ENCODE peak calls at places on chromosome 3, in four cellular contexts. M is kidney epithelial cell, H is fibroblast of lung, G is LNCaP clone FGC. K is an unnamed sample.

GRCh38 chr3:38084019-38084968 is 45.3 kb downstream of the DLEC1 start:
- DNase-seq in G (no peak), M (no peak), H (peak; percentile 23), K (no peak)

GRCh38 chr3:4575413-4575812 is 82.3 kb downstream of the ITPR1 start:
- DNase-seq in M (no peak), H (peak; percentile 78), G (no peak), K (no peak)

GRCh38 chr3:37123292-37123691 is 51.1 kb downstream of the LRRFIP2 start:
- DNase-seq in G (no peak), M (no peak), H (no peak), K (no peak)

GRCh38 chr3:98657429-98657828 is 64.0 kb upstream of the CPOX start:
- DNase-seq in G (no peak), M (no peak), H (no peak), K (no peak)

GRCh38 chr3:98482717-98483482 is 14.6 kb upstream of the OR5K2 start:
- DNase-seq in M (no peak), H (peak; percentile 0), G (peak; percentile 86), K (no peak)

GRCh38 chr3:180744226-180744625 is 64.9 kb upstream of the CCDC39 start:
- DNase-seq in G (no peak), H (no peak), M (no peak), K (no peak)

GRCh38 chr3:14200841-14201240 is 22.2 kb downstream of the LSM3 start:
- DNase-seq in G (no peak), M (no peak), H (no peak), K (no peak)

GRCh38 chr3:24043985-24044384 is 98.9 kb downstream of the NR1D2 start:
- DNase-seq in G (no peak), M (no peak), H (no peak), K (no peak)

GRCh38 chr3:51024765-51025681 is 350.3 kb downstream of the DOCK3 start:
- DNase-seq in H (no peak), G (no peak), M (no peak), K (no peak)

GRCh38 chr3:113240841-113241240 is 29.5 kb downstream of the BOC start:
- DNase-seq in H (no peak), G (no peak), M (no peak), K (no peak)

GRCh38 chr3:42019144-42019952 is 57.4 kb upstream of the ULK4 start:
- DNase-seq in M (no peak), H (no peak), G (no peak), K (no peak)

GRCh38 chr3:146968204-146968651 is 363.1 kb upstream of the PLSCR5 start:
- DNase-seq in G (no peak), M (peak; percentile 63), H (peak; percentile 42), K (peak; percentile 10)

GRCh38 chr3:88542916-88543315 is 393.2 kb downstream of the C3orf38 start:
- DNase-seq in M (no peak), H (no peak), G (no peak), K (no peak)

GRCh38 chr3:100875239-100875638 is 118.0 kb downstream of the ABI3BP start:
- DNase-seq in H (peak; percentile 67), M (no peak), G (peak; percentile 69), K (no peak)

GRCh38 chr3:59872121-59872520 is 822.3 kb upstream of the CFAP20DC start:
- DNase-seq in H (no peak), M (no peak), G (no peak), K (peak; percentile 33)

GRCh38 chr3:69458798-69459197 is 72.9 kb upstream of the FRMD4B start:
- DNase-seq in H (no peak), G (no peak), M (no peak), K (no peak)

GRCh38 chr3:165939141-165939540 is 101.9 kb upstream of the BCHE start:
- DNase-seq in M (no peak), H (no peak), G (no peak), K (peak; percentile 55)

GRCh38 chr3:18111702-18112311 is 313.3 kb downstream of the SATB1 start:
- DNase-seq in G (no peak), H (peak; percentile 58), M (no peak), K (no peak)

GRCh38 chr3:190739726-190740230 is 122.7 kb downstream of the GMNC start:
- DNase-seq in H (peak; percentile 16), M (no peak), G (no peak), K (peak; percentile 73)

GRCh38 chr3:157070600-157070999 is 89.3 kb downstream of the CCNL1 start:
- DNase-seq in M (no peak), H (no peak), G (peak; percentile 83), K (no peak)

DNA sequence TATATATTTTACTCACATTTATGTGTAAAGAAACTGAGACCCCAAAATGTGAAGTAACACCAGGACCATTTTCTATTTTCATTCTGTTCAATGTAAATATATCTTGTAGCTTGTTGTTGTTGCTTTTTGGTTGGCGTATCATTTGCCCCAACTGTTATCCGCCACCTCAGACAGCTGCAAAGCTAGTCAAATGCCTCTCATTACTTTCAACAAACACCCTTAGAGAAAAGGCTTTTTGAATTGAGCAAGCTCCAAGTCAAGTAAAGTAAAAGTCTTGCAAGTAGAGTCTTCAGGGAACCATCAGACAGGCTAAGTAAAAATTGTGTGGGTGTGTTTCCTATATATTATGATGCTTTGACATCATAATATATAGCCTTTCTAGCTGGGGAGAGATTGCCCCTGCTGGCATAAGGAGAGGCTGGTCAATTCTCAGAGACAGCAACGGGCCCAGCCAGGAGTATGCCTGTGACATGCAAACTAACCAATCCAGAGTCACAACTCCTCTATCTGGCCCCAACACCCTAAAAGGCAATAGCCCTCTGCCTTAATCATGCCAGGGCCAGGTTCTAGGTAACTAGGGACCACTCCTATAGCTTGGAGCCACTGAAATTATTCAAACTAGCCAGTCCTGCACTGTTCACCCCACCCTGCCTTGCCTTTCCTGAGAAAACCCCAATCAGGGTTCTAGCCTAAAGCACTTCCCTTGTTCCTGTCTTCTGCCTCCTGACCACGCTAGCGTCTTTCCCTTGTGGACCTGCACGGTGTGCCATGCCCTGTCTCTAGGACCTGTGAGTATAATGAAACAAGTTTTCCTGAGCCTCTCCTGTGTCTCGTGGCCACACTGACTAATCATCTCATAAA is 75.6 kb downstream of the RAD18 start:
- DNase-seq in M (no peak), G (no peak), H (no peak), K (no peak)
- H3K4me3 ChIP-seq in M (no peak overlapping the region), G (no peak overlapping the region), H (no peak overlapping the region), K (no peak overlapping the region)

DNA sequence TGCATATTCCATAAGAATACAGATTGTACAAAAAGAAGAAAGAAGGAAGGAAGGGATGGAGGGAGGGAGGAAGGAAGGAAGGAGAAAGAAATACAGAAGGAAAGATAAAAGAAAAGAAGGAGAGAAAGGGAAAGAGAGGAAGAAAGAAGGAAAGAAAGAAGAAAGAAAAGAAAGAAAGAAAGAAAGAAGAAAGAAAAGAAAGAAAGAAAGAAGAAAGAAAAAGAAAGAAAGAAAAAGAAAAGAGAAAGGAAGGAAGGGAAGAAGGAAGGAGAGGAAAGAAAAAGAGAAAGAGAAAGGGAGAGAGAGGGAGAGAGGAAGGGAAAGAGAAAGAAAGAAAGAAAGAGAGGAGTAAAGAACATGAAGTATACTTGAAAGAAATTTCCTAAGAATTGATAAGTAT is 577.9 kb upstream of the ALCAM start:
- DNase-seq in H (no peak), M (no peak), G (no peak), K (no peak)
- TF ChIP-seq CTCF in H (no peak), M (no peak), G (no peak), K (no peak)

DNA sequence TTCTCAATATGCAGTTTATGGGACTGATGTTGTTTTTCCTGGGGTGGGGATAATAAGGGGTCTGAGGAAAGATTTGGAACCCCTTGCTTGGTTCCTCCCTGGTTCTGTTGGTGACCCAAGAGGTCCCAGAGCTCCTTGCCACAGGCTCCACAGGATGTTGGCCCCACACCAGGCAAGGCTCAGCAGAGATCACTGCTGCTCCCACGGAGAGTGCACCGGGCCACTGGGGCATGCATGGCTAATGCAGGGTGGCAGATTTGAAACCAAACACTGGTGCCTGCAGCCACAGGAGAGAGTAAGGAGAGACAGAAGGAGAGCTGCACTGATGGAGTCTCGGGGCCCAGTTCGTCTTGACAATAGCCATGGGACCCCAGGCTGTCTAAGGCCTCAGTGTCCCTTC is 2.5 kb downstream of the FAM107A start:
- DNase-seq in H (no peak), G (no peak), M (no peak), K (no peak)
- H3K4me3 ChIP-seq in H (no peak overlapping the region), G (no peak overlapping the region), M (no peak overlapping the region), K (no peak overlapping the region)

GRCh38 chr3:183192650-183193300 is 30.2 kb upstream of the LAMP3 start:
- DNase-seq in H (no peak), G (no peak), M (no peak), K (no peak)

GRCh38 chr3:183193762-183194701 is 31.5 kb upstream of the LAMP3 start:
- DNase-seq in G (peak; percentile 94), H (peak; percentile 42), M (no peak), K (no peak)

GRCh38 chr3:183185696-183186095 is 23.2 kb upstream of the LAMP3 start:
- DNase-seq in M (peak; percentile 26), H (peak; percentile 88), G (no peak), K (no peak)

GRCh38 chr3:183189641-183190040 is 27.1 kb upstream of the LAMP3 start:
- DNase-seq in H (no peak), M (no peak), G (no peak), K (no peak)

GRCh38 chr3:183188895-183189462 is 26.4 kb upstream of the LAMP3 start:
- DNase-seq in G (no peak), H (no peak), M (no peak), K (no peak)
- TF ChIP-seq CTCF in G (peak; percentile 51), H (peak; percentile 39), M (peak; percentile 25), K (peak; percentile 51)

GRCh38 chr3:47008851-47009224 is 29.4 kb downstream of the NBEAL2 start:
- DNase-seq in M (no peak), G (no peak), H (no peak), K (no peak)

GRCh38 chr3:47008258-47008671 is 28.8 kb downstream of the NBEAL2 start:
- DNase-seq in G (no peak), H (no peak), M (no peak), K (no peak)

GRCh38 chr3:47010910-47011309 is 31.4 kb downstream of the NBEAL2 start:
- DNase-seq in H (no peak), G (no peak), M (no peak), K (no peak)

GRCh38 chr3:47010050-47010712 is 30.7 kb downstream of the NBEAL2 start:
- DNase-seq in G (no peak), M (no peak), H (no peak), K (no peak)

DNA sequence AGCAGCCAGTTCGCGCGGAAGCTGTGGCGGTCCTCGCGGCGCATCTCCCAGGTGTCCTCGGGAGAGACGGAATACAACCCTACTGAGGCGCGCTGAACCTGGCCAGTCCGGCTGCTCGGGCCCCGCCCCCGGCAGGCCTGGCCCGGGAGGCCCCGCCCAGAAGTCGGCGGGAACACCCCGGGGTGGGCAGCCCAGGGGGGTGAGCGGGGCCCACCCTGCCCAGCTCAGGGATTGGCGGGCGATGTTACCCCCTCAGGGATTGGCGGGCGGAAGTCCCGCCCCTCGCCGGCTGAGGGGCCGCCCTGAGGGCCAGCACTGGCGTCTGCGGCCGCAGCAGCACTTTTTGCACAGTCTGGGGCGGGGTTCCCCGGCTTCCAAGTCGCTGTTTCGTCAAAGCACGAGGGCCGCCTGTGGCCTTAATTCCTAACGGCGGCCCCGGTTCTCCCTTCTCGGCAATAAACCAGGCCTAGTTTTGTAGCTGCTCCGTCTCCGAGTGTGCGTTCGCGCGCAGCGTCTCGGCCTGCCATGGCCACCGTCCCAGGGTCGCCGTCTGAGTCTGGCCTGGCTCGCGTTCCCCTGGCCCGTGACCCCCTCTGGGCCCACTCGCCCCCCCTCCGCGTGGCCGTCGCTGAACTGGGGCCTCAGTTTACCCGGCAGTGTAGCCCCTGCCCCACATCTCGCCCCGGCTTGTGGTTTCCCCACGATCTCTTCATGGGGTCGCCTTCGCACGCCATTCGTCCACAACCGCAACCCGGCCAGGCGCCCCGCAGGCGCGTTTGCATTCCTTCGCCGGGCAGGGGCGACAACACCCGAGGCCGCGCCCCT is 30.0 kb downstream of the NBEAL2 start:
- DNase-seq in M (peak; percentile 64), G (no peak), H (peak; percentile 94), K (peak; percentile 81)
- H3K4me3 ChIP-seq in M (peak overlapping the region; percentile 52), G (no peak overlapping the region), H (peak overlapping the region; percentile 54), K (peak overlapping the region; percentile 58)